ENCODE peak calls at places on chromosomes 13 and 19, in six cellular contexts. R is neural crest cell; Q is fibroblast of gingiva; Y is omental fat pad; B is GM23248; T is stimulated activated CD4-positive, alpha-beta T cell treated with anti-CD3 and anti-CD28 coated beads, Interleukin-12 subunit alpha, Interleukin-12 subunit beta, amount 100 ng/mL, for 48 hours. E is an unnamed sample.

GRCh38 chr13:44972956-44973581 is 16.2 kb downstream of the NUFIP1 start:
- DNase-seq in R (no peak), B (peak), T (no peak), Q (peak), Y (no peak), E (no peak)

GRCh38 chr13:92948034-92948433 is 278.6 kb upstream of the GPC6 start:
- DNase-seq in T (no peak), R (no peak), Q (no peak), B (no peak), Y (no peak), E (no peak)

GRCh38 chr19:19554074-19555023 is 16.3 kb downstream of the CILP2 start:
- DNase-seq in Q (no peak), T (peak), Y (peak), B (peak), R (peak), E (no peak)

GRCh38 chr13:74287672-74288169 is 153.5 kb upstream of the KLF12 start:
- DNase-seq in R (peak), Y (no peak), T (peak), Q (peak), B (peak), E (no peak)

GRCh38 chr13:59111711-59112110 is 1052.0 kb downstream of the DIAPH3 start:
- DNase-seq in Y (no peak), B (peak), T (no peak), Q (peak), R (no peak), E (no peak)

GRCh38 chr19:2602391-2603181 is 99.9 kb downstream of the GNG7 start:
- DNase-seq in Q (peak), Y (no peak), T (no peak), R (no peak), B (peak), E (no peak)

GRCh38 chr13:106566682-106567420 is 1.1 kb downstream of the ARGLU1 start:
- DNase-seq in Q (peak), T (peak), R (peak), B (peak), Y (no peak), E (no peak)

GRCh38 chr19:54952591-54953344 is 5.4 kb upstream of the NLRP7 start:
- DNase-seq in Q (no peak), B (peak), T (no peak), R (no peak), Y (no peak), E (no peak)

GRCh38 chr19:12828494-12828893 is 5.9 kb downstream of the RTBDN start:
- DNase-seq in B (peak), R (no peak), Y (no peak), Q (peak), T (no peak), E (no peak)

GRCh38 chr19:10617409-10618121 is 7.8 kb upstream of the SLC44A2 start:
- DNase-seq in B (peak), Y (no peak), R (no peak), T (no peak), Q (peak), E (no peak)

GRCh38 chr13:32713397-32713796 is 127.1 kb downstream of the PDS5B start:
- DNase-seq in T (no peak), R (no peak), Q (no peak), B (no peak), Y (no peak), E (no peak)

GRCh38 chr19:44865196-44865767 is 19.2 kb downstream of the NECTIN2 start:
- DNase-seq in R (no peak), Q (no peak), Y (no peak), B (no peak), T (no peak), E (no peak)

GRCh38 chr19:10797078-10797477 is 38.9 kb downstream of the TMED1 start:
- DNase-seq in B (no peak), Q (no peak), R (no peak), T (no peak), Y (no peak), E (no peak)

GRCh38 chr19:57633832-57634131 is 814 bp downstream of the ZNF211 start:
- DNase-seq in R (no peak), T (no peak), Y (no peak), Q (no peak), B (no peak), E (no peak)

GRCh38 chr13:92530364-92530763 is 696.2 kb upstream of the GPC6 start:
- DNase-seq in Q (no peak), R (no peak), Y (no peak), B (no peak), T (no peak), E (no peak)

GRCh38 chr13:46551410-46552301 is 1.3 kb upstream of the LRCH1 start:
- DNase-seq in T (peak), R (peak), Q (peak), Y (peak), B (peak), E (no peak)

GRCh38 chr19:3175761-3176714 is 2.5 kb upstream of the S1PR4 start:
- DNase-seq in B (peak), Y (no peak), T (no peak), Q (peak), R (no peak), E (peak)

GRCh38 chr19:43847884-43848283 is 20.8 kb downstream of the ZNF283 start:
- DNase-seq in R (no peak), Y (no peak), Q (no peak), B (no peak), T (no peak), E (no peak)

GRCh38 chr19:3931041-3931440 is 1.8 kb upstream of the NMRK2 start:
- DNase-seq in B (no peak), T (no peak), R (no peak), Y (no peak), Q (no peak), E (no peak)

GRCh38 chr13:23462815-23463559 is 29.5 kb upstream of the SACS start:
- DNase-seq in B (no peak), R (no peak), Q (no peak), Y (no peak), T (no peak), E (no peak)

GRCh38 chr13:75788494-75788991 is 152.4 kb downstream of the LMO7 start:
- DNase-seq in T (no peak), Q (peak), B (peak), R (no peak), Y (no peak), E (no peak)

GRCh38 chr19:52665529-52665928 is 27.4 kb upstream of the ZNF83 start:
- DNase-seq in Q (no peak), Y (no peak), T (no peak), B (peak), R (no peak), E (peak)

GRCh38 chr19:8302357-8302691 is 5.8 kb downstream of the CD320 start:
- DNase-seq in Y (peak), R (peak), B (no peak), T (no peak), Q (no peak), E (no peak)

GRCh38 chr13:94444826-94445225 is 34.7 kb downstream of the DCT start:
- DNase-seq in B (no peak), Y (no peak), T (no peak), Q (no peak), R (no peak), E (no peak)

GRCh38 chr19:31260171-31260933 is 88.9 kb downstream of the TSHZ3 start:
- DNase-seq in Q (no peak), B (no peak), T (no peak), Y (no peak), R (no peak), E (no peak)

GRCh38 chr19:16896098-16896912 is 7.5 kb downstream of the F2RL3 start:
- DNase-seq in Q (no peak), T (no peak), Y (no peak), B (no peak), R (peak), E (no peak)

GRCh38 chr19:41133260-41133659 is 19.0 kb downstream of the CYP2F1 start:
- DNase-seq in Q (no peak), Y (no peak), R (no peak), T (no peak), B (no peak), E (no peak)

GRCh38 chr19:30293051-30293785 is 79.0 kb upstream of the ZNF536 start:
- DNase-seq in R (no peak), Q (no peak), B (no peak), T (no peak), Y (no peak), E (no peak)

GRCh38 chr13:31064636-31065035 is 97.1 kb downstream of the HSPH1 start:
- DNase-seq in Q (no peak), B (no peak), T (no peak), R (no peak), Y (no peak), E (no peak)

GRCh38 chr19:51140441-51140840 is 1.7 kb upstream of the SIGLEC7 start:
- DNase-seq in R (no peak), Q (no peak), B (no peak), T (no peak), Y (no peak), E (no peak)

GRCh38 chr19:33499671-33500506 is 21.7 kb downstream of the PEPD start:
- DNase-seq in T (no peak), Y (no peak), Q (no peak), B (no peak), R (no peak), E (no peak)

GRCh38 chr13:29847501-29847983 is 2.9 kb downstream of the UBL3 start:
- DNase-seq in B (peak), R (peak), Q (peak), T (no peak), Y (no peak), E (no peak)

GRCh38 chr13:51125495-51126226 is 14.6 kb upstream of the C13orf42 start:
- DNase-seq in Y (no peak), Q (peak), T (peak), R (peak), B (peak), E (no peak)